ENCODE peak calls at places on chromosomes 7 and 10, in seven cellular contexts. A is OCI-LY7; D is neural progenitor cell; G is GM06990; V is heart right ventricle; Z is mammary epithelial cell; T is CD8-positive, alpha-beta T cell. C is an unnamed sample.

GRCh38 chr7:157397751-157398691 is 61.2 kb downstream of the DNAJB6 start:
- DNase-seq in Z (peak), D (peak), T (no peak), G (no peak), A (peak), V (peak), C (no peak)

GRCh38 chr10:18400201-18400910 is 251.0 kb downstream of the NSUN6 start:
- DNase-seq in Z (no peak), T (no peak), D (peak), V (no peak), G (peak), A (no peak), C (no peak)

GRCh38 chr10:46560381-46560780 is 3.9 kb upstream of the GPRIN2 start:
- DNase-seq in D (no peak), Z (no peak), T (no peak), A (no peak), G (no peak), V (no peak), C (no peak)

GRCh38 chr7:36366649-36367560 is 22.8 kb upstream of the ANLN start:
- DNase-seq in V (peak), T (peak), Z (peak), D (peak), G (peak), A (peak), C (peak)

GRCh38 chr10:63627376-63627775 is 106.2 kb downstream of the REEP3 start:
- DNase-seq in Z (no peak), G (no peak), D (no peak), A (no peak), T (no peak), V (no peak), C (no peak)

GRCh38 chr10:117662126-117662525 is 119.6 kb downstream of the EMX2 start:
- DNase-seq in D (no peak), V (no peak), T (no peak), Z (no peak), A (no peak), G (no peak), C (no peak)

GRCh38 chr10:8305871-8306652 is 251.6 kb downstream of the GATA3 start:
- DNase-seq in G (no peak), A (no peak), Z (no peak), D (no peak), V (no peak), T (no peak), C (no peak)

GRCh38 chr10:31475514-31475913 is 156.5 kb downstream of the ZEB1 start:
- DNase-seq in T (no peak), Z (no peak), V (no peak), A (no peak), G (no peak), D (no peak), C (no peak)

GRCh38 chr10:133276435-133277201 is at the start of gene ADAM8:
- DNase-seq in V (no peak), T (peak), A (peak), D (peak), G (peak), Z (no peak), C (no peak)

GRCh38 chr7:54260868-54261475 is 281.2 kb upstream of the VSTM2A start:
- DNase-seq in V (no peak), Z (peak), A (no peak), G (no peak), D (no peak), T (no peak), C (no peak)

GRCh38 chr10:126062132-126063032 is 166.0 kb downstream of the FANK1 start:
- DNase-seq in V (peak), A (no peak), Z (peak), G (no peak), T (no peak), D (no peak), C (no peak)

GRCh38 chr10:79448732-79449049 is 3.3 kb upstream of the ZCCHC24 start:
- DNase-seq in Z (no peak), D (no peak), V (no peak), T (no peak), G (no peak), A (no peak), C (no peak)

GRCh38 chr10:90779573-90779972 is 78.3 kb downstream of the HTR7 start:
- DNase-seq in Z (peak), A (no peak), V (no peak), G (no peak), T (no peak), D (peak), C (no peak)

GRCh38 chr7:102916426-102916825 is 3.6 kb downstream of the LRRC17 start:
- DNase-seq in A (no peak), D (peak), G (no peak), T (no peak), V (no peak), Z (peak), C (no peak)

GRCh38 chr7:35035511-35035921 is 1.8 kb downstream of the DPY19L1 start:
- DNase-seq in G (no peak), T (peak), D (peak), Z (peak), A (peak), V (no peak), C (no peak)

GRCh38 chr7:302054-302992 is 12.4 kb downstream of the FOXL3 start:
- DNase-seq in T (no peak), A (no peak), V (no peak), D (no peak), G (no peak), Z (no peak), C (peak)

GRCh38 chr10:90856964-90857634 is 740 bp downstream of the HTR7 start:
- DNase-seq in Z (peak), G (peak), T (peak), A (no peak), D (peak), V (no peak), C (no peak)

GRCh38 chr7:43583424-43584199 is 704 bp downstream of the STK17A start:
- DNase-seq in G (peak), A (peak), Z (peak), T (peak), D (peak), V (peak), C (peak)

GRCh38 chr10:88200637-88201036 is 337.2 kb downstream of the PTEN start:
- DNase-seq in A (no peak), Z (no peak), D (peak), T (no peak), G (no peak), V (no peak), C (no peak)

GRCh38 chr10:7767209-7767608 is 20.6 kb downstream of the KIN start:
- DNase-seq in Z (peak), A (no peak), G (no peak), V (no peak), T (no peak), D (no peak), C (no peak)

GRCh38 chr7:43491984-43492383 is 90.9 kb upstream of the STK17A start:
- DNase-seq in D (no peak), G (no peak), Z (peak), T (no peak), V (no peak), A (no peak), C (no peak)

GRCh38 chr10:111077715-111078504 is 1.1 kb downstream of the ADRA2A start:
- DNase-seq in V (no peak), G (peak), A (no peak), Z (no peak), D (peak), T (no peak), C (no peak)

GRCh38 chr7:134458341-134458805 is 527 bp downstream of the AKR1B1 start:
- DNase-seq in D (peak), A (peak), G (peak), T (peak), V (peak), Z (peak), C (peak)

GRCh38 chr7:786472-787255 is 45.6 kb upstream of the SUN1 start:
- DNase-seq in A (peak), D (peak), Z (peak), T (peak), V (peak), G (peak), C (no peak)

GRCh38 chr7:93736970-93737369 is 153.6 kb downstream of the TFPI2 start:
- DNase-seq in G (no peak), T (no peak), D (no peak), Z (no peak), A (no peak), V (no peak), C (no peak)

GRCh38 chr7:55274156-55274555 is 91.0 kb upstream of the LANCL2 start:
- DNase-seq in V (no peak), G (no peak), Z (no peak), A (no peak), D (no peak), T (no peak), C (no peak)

GRCh38 chr7:55271661-55272060 is 93.5 kb upstream of the LANCL2 start:
- DNase-seq in V (no peak), T (no peak), D (no peak), G (no peak), A (no peak), Z (no peak), C (no peak)

GRCh38 chr7:55272328-55272727 is 92.8 kb upstream of the LANCL2 start:
- DNase-seq in V (no peak), Z (no peak), D (no peak), G (no peak), A (no peak), T (no peak), C (no peak)

GRCh38 chr7:55273186-55273980 is 91.8 kb upstream of the LANCL2 start:
- DNase-seq in T (no peak), G (no peak), V (no peak), D (no peak), A (no peak), Z (no peak), C (no peak)

DNA sequence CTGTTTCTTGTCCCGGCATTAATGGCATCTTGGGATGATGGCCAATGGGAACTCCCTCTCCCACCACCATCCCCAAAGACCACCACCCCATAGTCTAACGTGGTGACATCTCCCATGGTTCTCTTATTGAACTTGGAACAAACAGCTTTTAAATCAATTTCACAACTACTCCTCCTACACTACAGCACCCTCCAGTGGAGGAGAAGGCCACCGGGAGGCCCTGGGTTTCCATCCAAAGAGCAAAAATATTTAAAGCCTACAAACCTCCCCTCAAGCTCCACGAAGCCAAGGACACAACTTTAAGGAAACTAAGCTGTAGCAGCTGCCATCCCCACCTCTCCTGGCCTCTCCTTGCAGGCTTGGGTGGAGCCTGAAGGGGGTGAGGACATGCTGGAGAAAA is 94.1 kb upstream of the LANCL2 start:
- DNase-seq in V (no peak), T (no peak), Z (no peak), G (no peak), A (no peak), D (no peak), C (no peak)
- TF ChIP-seq CTCF in V (no peak), T (no peak), Z (peak), G (peak), A (peak), D (peak), C (peak)

DNA sequence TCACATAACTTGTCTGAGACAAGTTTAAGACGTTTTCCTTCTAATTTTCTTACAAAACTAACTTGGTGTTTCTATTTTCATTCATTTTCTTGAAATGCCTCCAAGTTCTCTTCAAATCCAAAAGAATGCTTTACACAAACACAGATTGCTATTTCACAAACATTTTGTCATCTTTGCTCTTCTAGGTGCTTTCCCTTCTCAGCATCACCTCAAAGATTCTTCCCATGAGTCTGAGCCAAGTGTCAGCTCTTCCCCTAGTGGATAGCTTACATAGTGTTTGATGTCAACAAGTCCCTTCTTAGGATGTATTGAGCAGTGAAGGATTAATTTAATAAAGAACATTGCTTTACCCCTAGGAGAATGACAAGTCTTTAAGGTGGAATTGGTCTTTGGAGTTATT is 38.1 kb upstream of the SEMA3A start:
- DNase-seq in G (no peak), D (peak), Z (peak), A (no peak), V (no peak), T (no peak), C (no peak)
- TF ChIP-seq CTCF in G (no peak), D (no peak), Z (peak), A (no peak), V (no peak), T (no peak), C (peak)

GRCh38 chr7:155003215-155003999 is 483 bp upstream of the PAXIP1 start:
- DNase-seq in G (peak), V (peak), D (peak), T (peak), A (peak), Z (peak), C (no peak)
- TF ChIP-seq CTCF in G (no peak), V (no peak), D (no peak), T (no peak), A (no peak), Z (no peak), C (peak)

DNA sequence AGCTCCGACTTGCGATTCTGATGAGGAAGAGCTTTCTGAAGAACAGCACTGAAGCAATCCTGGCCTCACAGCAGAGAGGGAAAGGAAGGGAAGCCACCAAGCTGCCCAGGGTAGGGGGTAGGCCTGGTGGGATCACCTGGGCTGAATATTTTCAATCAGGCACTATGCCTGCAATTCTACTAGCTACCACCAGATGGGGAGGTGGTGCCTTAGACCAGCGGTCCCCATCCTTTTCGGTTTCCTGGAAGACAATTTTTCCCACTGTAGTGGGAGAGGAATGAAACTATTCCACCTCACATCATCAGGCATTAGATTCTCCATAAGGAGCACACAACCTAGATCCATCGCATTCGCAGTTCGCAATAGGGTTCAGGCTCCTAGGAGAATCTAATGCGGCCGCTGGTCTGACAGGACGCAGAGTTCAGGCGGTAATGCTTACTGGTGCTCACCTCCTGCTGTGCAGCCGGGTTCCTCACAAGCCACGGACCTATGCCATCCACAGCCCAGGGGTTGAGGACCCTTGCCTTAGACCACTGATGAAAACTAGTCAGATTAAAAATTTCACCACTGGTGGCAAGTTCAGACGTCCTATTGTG is 2.7 kb downstream of the LRRC20 start:
- DNase-seq in D (peak), Z (no peak), V (no peak), A (no peak), T (no peak), G (no peak), C (no peak)
- TF ChIP-seq CTCF in D (peak), Z (peak), V (peak), A (peak), T (peak), G (peak), C (peak)

GRCh38 chr10:95201736-95202135 is 7.7 kb downstream of the ACSM6 start:
- DNase-seq in V (no peak), G (no peak), Z (peak), D (no peak), T (no peak), A (peak), C (no peak)
- TF ChIP-seq CTCF in V (peak), G (no peak), Z (peak), D (no peak), T (no peak), A (peak), C (peak)

DNA sequence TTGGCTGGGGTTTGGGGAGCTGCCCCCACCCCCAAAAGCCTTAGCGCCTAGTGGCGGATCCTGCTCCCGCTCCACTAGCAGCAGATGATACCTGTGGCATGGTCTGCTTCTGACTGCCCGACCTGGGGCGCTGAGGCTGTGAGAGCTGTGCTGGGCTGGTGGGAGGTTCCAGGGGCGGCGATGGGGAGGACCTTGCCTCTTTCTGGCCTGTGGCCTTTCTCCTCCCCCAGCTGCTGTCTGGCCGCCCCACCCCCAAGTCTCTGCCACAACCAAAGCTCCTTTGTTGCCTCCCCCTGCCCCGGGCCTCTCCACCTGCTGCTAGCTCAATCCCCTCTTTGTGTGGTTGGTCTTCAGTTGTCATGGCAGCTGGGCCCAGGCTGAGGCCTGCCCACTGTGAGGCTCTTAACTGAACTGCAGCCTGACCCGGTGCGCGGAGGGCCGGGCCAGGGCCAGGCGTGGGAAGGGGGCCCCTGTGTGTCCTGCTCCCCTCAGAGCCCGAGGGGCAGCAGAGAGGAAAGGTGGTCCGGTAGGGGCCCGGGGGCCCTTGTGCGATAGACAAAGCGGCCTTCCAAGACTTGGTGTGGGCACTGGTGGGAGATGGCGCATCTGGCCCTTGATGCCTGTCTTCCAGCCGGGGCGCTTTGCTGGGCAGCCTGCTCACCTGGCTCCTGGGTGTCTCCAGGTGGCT is 4.7 kb downstream of the ZNF775 start:
- DNase-seq in A (no peak), G (no peak), T (no peak), V (no peak), Z (no peak), D (peak), C (no peak)
- TF ChIP-seq CTCF in A (no peak), G (no peak), T (no peak), V (no peak), Z (no peak), D (no peak), C (no peak)

GRCh38 chr10:100637785-100638184 is 102.0 kb downstream of the HIF1AN start:
- DNase-seq in T (no peak), Z (no peak), V (no peak), A (no peak), D (peak), G (no peak), C (no peak)
- TF ChIP-seq CTCF in T (no peak), Z (peak), V (no peak), A (peak), D (peak), G (peak), C (peak)

GRCh38 chr7:52639981-52640380 is 395.5 kb upstream of the POM121L12 start:
- DNase-seq in A (no peak), D (no peak), V (no peak), G (no peak), T (no peak), Z (no peak), C (no peak)
- TF ChIP-seq CTCF in A (no peak), D (no peak), V (no peak), G (no peak), T (no peak), Z (no peak), C (no peak)

DNA sequence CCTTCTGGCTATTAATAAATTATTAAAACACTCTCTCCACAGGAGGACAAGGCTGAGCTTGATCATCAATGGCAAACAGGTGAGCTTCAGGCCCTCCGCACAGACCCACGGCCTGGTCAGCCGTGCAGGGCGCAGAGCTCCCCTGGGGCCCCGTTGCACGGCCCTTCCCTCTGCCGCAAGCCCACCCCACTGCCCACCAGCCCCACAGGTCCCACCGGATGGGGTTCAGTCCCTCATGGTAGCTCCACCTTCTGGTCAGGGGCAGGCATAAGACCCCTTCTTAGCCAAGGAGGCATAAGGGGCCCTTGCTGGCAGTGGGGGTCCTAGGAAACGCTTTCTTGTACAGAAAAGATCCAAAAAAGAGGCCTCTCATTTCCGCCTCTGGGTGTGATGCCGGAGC is 84.6 kb downstream of the MAD1L1 start:
- DNase-seq in Z (no peak), G (no peak), D (peak), V (no peak), T (no peak), A (no peak), C (no peak)
- TF ChIP-seq CTCF in Z (peak), G (peak), D (peak), V (no peak), T (no peak), A (peak), C (peak)

DNA sequence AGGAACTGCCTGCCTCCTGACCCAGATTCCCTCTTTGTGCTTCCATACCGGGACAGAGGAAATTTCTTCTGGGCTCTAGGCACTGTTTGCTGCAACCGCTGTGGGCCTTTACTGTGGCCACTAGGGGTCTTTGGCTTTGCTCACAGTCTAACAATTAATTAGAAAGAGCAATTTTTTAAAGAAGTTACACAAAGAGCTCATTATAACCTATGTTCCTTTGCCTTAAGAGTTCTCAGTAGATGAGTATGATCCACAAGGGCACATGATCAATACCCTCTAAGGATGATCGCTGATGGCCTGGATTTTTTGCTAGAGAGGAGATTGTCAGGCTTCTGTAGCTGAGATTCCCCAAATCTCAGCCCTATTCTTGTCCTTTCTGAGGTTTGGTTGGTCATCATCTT is 80.8 kb upstream of the RHOBTB1 start:
- DNase-seq in Z (no peak), G (no peak), V (no peak), D (peak), A (peak), T (no peak), C (no peak)
- TF ChIP-seq CTCF in Z (peak), G (peak), V (peak), D (peak), A (peak), T (no peak), C (peak)